ENCODE peak calls at places on chromosomes 6 and 20, in eight cellular contexts. One of them, this sample, is unnamed.

GRCh38 chr6:72975346-72975745 is 249.9 kb downstream of the KHDC1L start:
- DNase-seq in anterior cingulate cortex: no peak
- DNase-seq in C1 segment of cervical spinal cord: no peak
- DNase-seq in dorsolateral prefrontal cortex: no peak
- DNase-seq in CD8-positive, alpha-beta memory T cell: no peak
- DNase-seq in germinal center: no peak
- DNase-seq in heart right ventricle: no peak
- DNase-seq in fibroblast of pulmonary artery: no peak
- DNase-seq in this sample: no peak

GRCh38 chr6:53437557-53438202 is 88.9 kb upstream of the ELOVL5 start:
- DNase-seq in anterior cingulate cortex: peak; percentile 56
- DNase-seq in germinal center: peak; percentile 34
- DNase-seq in dorsolateral prefrontal cortex: no peak
- DNase-seq in heart right ventricle: no peak
- DNase-seq in fibroblast of pulmonary artery: peak; percentile 86
- DNase-seq in C1 segment of cervical spinal cord: peak; percentile 20
- DNase-seq in CD8-positive, alpha-beta memory T cell: peak; percentile 1
- DNase-seq in this sample: no peak

GRCh38 chr6:19536838-19537237 is 300.3 kb upstream of the ID4 start:
- DNase-seq in germinal center: no peak
- DNase-seq in heart right ventricle: no peak
- DNase-seq in anterior cingulate cortex: no peak
- DNase-seq in CD8-positive, alpha-beta memory T cell: no peak
- DNase-seq in dorsolateral prefrontal cortex: no peak
- DNase-seq in C1 segment of cervical spinal cord: no peak
- DNase-seq in fibroblast of pulmonary artery: no peak
- DNase-seq in this sample: no peak

GRCh38 chr6:24140572-24140971 is 14.6 kb downstream of the NRSN1 start:
- DNase-seq in dorsolateral prefrontal cortex: peak; percentile 45
- DNase-seq in CD8-positive, alpha-beta memory T cell: no peak
- DNase-seq in heart right ventricle: peak; percentile 39
- DNase-seq in anterior cingulate cortex: peak; percentile 27
- DNase-seq in germinal center: no peak
- DNase-seq in C1 segment of cervical spinal cord: no peak
- DNase-seq in fibroblast of pulmonary artery: no peak
- DNase-seq in this sample: no peak

GRCh38 chr6:1313755-1314503 is 2.0 kb downstream of the FOXQ1 start:
- DNase-seq in heart right ventricle: no peak
- DNase-seq in CD8-positive, alpha-beta memory T cell: no peak
- DNase-seq in anterior cingulate cortex: no peak
- DNase-seq in C1 segment of cervical spinal cord: no peak
- DNase-seq in fibroblast of pulmonary artery: no peak
- DNase-seq in dorsolateral prefrontal cortex: no peak
- DNase-seq in germinal center: peak; percentile 44
- DNase-seq in this sample: no peak

GRCh38 chr6:147192278-147192911 is 11.8 kb upstream of the STXBP5 start:
- DNase-seq in C1 segment of cervical spinal cord: no peak
- DNase-seq in CD8-positive, alpha-beta memory T cell: no peak
- DNase-seq in anterior cingulate cortex: no peak
- DNase-seq in germinal center: no peak
- DNase-seq in dorsolateral prefrontal cortex: no peak
- DNase-seq in fibroblast of pulmonary artery: no peak
- DNase-seq in heart right ventricle: no peak
- DNase-seq in this sample: no peak

GRCh38 chr6:13712485-13712990 is 903 bp upstream of the RANBP9 start:
- DNase-seq in C1 segment of cervical spinal cord: no peak
- DNase-seq in germinal center: peak; percentile 42
- DNase-seq in fibroblast of pulmonary artery: peak; percentile 51
- DNase-seq in CD8-positive, alpha-beta memory T cell: no peak
- DNase-seq in heart right ventricle: no peak
- DNase-seq in dorsolateral prefrontal cortex: no peak
- DNase-seq in anterior cingulate cortex: no peak
- DNase-seq in this sample: no peak

GRCh38 chr6:135604035-135604865 is 106.7 kb upstream of the AHI1 start:
- DNase-seq in heart right ventricle: no peak
- DNase-seq in fibroblast of pulmonary artery: no peak
- DNase-seq in CD8-positive, alpha-beta memory T cell: no peak
- DNase-seq in C1 segment of cervical spinal cord: no peak
- DNase-seq in germinal center: no peak
- DNase-seq in anterior cingulate cortex: no peak
- DNase-seq in dorsolateral prefrontal cortex: no peak
- DNase-seq in this sample: no peak

GRCh38 chr20:57507477-57507876 is 17.5 kb downstream of the CTCFL start:
- DNase-seq in germinal center: no peak
- DNase-seq in fibroblast of pulmonary artery: no peak
- DNase-seq in heart right ventricle: no peak
- DNase-seq in dorsolateral prefrontal cortex: no peak
- DNase-seq in CD8-positive, alpha-beta memory T cell: no peak
- DNase-seq in C1 segment of cervical spinal cord: no peak
- DNase-seq in anterior cingulate cortex: no peak
- DNase-seq in this sample: no peak

GRCh38 chr6:164048840-164049239 is 634.3 kb downstream of the QKI start:
- DNase-seq in dorsolateral prefrontal cortex: no peak
- DNase-seq in fibroblast of pulmonary artery: peak; percentile 54
- DNase-seq in anterior cingulate cortex: no peak
- DNase-seq in C1 segment of cervical spinal cord: no peak
- DNase-seq in heart right ventricle: no peak
- DNase-seq in germinal center: no peak
- DNase-seq in CD8-positive, alpha-beta memory T cell: no peak
- DNase-seq in this sample: no peak

GRCh38 chr6:41059569-41059968 is 6.6 kb downstream of the APOBEC2 start:
- DNase-seq in CD8-positive, alpha-beta memory T cell: no peak
- DNase-seq in fibroblast of pulmonary artery: no peak
- DNase-seq in C1 segment of cervical spinal cord: no peak
- DNase-seq in anterior cingulate cortex: no peak
- DNase-seq in germinal center: no peak
- DNase-seq in heart right ventricle: no peak
- DNase-seq in dorsolateral prefrontal cortex: no peak
- DNase-seq in this sample: no peak

GRCh38 chr6:32825966-32826365 is 9.2 kb upstream of the HLA-DOB start:
- DNase-seq in C1 segment of cervical spinal cord: no peak
- DNase-seq in heart right ventricle: no peak
- DNase-seq in dorsolateral prefrontal cortex: no peak
- DNase-seq in germinal center: no peak
- DNase-seq in anterior cingulate cortex: peak; percentile 3
- DNase-seq in CD8-positive, alpha-beta memory T cell: no peak
- DNase-seq in fibroblast of pulmonary artery: peak; percentile 86
- DNase-seq in this sample: no peak

GRCh38 chr6:129882510-129883023 is 21.5 kb upstream of the TMEM244 start:
- DNase-seq in dorsolateral prefrontal cortex: no peak
- DNase-seq in fibroblast of pulmonary artery: no peak
- DNase-seq in anterior cingulate cortex: no peak
- DNase-seq in heart right ventricle: no peak
- DNase-seq in germinal center: no peak
- DNase-seq in CD8-positive, alpha-beta memory T cell: no peak
- DNase-seq in C1 segment of cervical spinal cord: no peak
- DNase-seq in this sample: no peak

GRCh38 chr20:32356935-32357868 is 929 bp upstream of the ASXL1 start:
- DNase-seq in CD8-positive, alpha-beta memory T cell: no peak
- DNase-seq in germinal center: no peak
- DNase-seq in anterior cingulate cortex: no peak
- DNase-seq in heart right ventricle: no peak
- DNase-seq in C1 segment of cervical spinal cord: peak; percentile 59
- DNase-seq in dorsolateral prefrontal cortex: no peak
- DNase-seq in fibroblast of pulmonary artery: peak; percentile 51
- DNase-seq in this sample: no peak

GRCh38 chr6:107491791-107492674 is 2.1 kb downstream of the SOBP start:
- DNase-seq in anterior cingulate cortex: peak; percentile 57
- DNase-seq in dorsolateral prefrontal cortex: peak; percentile 56
- DNase-seq in germinal center: no peak
- DNase-seq in C1 segment of cervical spinal cord: no peak
- DNase-seq in fibroblast of pulmonary artery: peak; percentile 76
- DNase-seq in CD8-positive, alpha-beta memory T cell: no peak
- DNase-seq in heart right ventricle: peak; percentile 55
- DNase-seq in this sample: no peak

GRCh38 chr6:53005667-53006250 is 10.7 kb upstream of the GSTA4 start:
- DNase-seq in germinal center: no peak
- DNase-seq in dorsolateral prefrontal cortex: no peak
- DNase-seq in C1 segment of cervical spinal cord: no peak
- DNase-seq in fibroblast of pulmonary artery: no peak
- DNase-seq in anterior cingulate cortex: no peak
- DNase-seq in heart right ventricle: no peak
- DNase-seq in CD8-positive, alpha-beta memory T cell: no peak
- DNase-seq in this sample: no peak

GRCh38 chr6:49772296-49772695 is 14.8 kb downstream of the PGK2 start:
- DNase-seq in CD8-positive, alpha-beta memory T cell: no peak
- DNase-seq in anterior cingulate cortex: no peak
- DNase-seq in C1 segment of cervical spinal cord: no peak
- DNase-seq in dorsolateral prefrontal cortex: no peak
- DNase-seq in germinal center: no peak
- DNase-seq in heart right ventricle: no peak
- DNase-seq in fibroblast of pulmonary artery: no peak
- DNase-seq in this sample: no peak

GRCh38 chr6:144395014-144395413 is 109.9 kb downstream of the UTRN start:
- DNase-seq in C1 segment of cervical spinal cord: no peak
- DNase-seq in germinal center: no peak
- DNase-seq in heart right ventricle: no peak
- DNase-seq in anterior cingulate cortex: no peak
- DNase-seq in fibroblast of pulmonary artery: peak; percentile 18
- DNase-seq in dorsolateral prefrontal cortex: no peak
- DNase-seq in CD8-positive, alpha-beta memory T cell: no peak
- DNase-seq in this sample: no peak

GRCh38 chr6:145294942-145295341 is 440.4 kb downstream of the EPM2A start:
- DNase-seq in CD8-positive, alpha-beta memory T cell: no peak
- DNase-seq in dorsolateral prefrontal cortex: no peak
- DNase-seq in fibroblast of pulmonary artery: no peak
- DNase-seq in heart right ventricle: no peak
- DNase-seq in germinal center: no peak
- DNase-seq in C1 segment of cervical spinal cord: no peak
- DNase-seq in anterior cingulate cortex: no peak
- DNase-seq in this sample: no peak

GRCh38 chr6:150029749-150030148 is 4.4 kb upstream of the RAET1L start:
- DNase-seq in germinal center: peak; percentile 48
- DNase-seq in CD8-positive, alpha-beta memory T cell: no peak
- DNase-seq in anterior cingulate cortex: no peak
- DNase-seq in dorsolateral prefrontal cortex: no peak
- DNase-seq in heart right ventricle: no peak
- DNase-seq in fibroblast of pulmonary artery: no peak
- DNase-seq in C1 segment of cervical spinal cord: no peak
- DNase-seq in this sample: no peak

GRCh38 chr6:143074670-143075318 is 14.1 kb downstream of the AIG1 start:
- DNase-seq in germinal center: no peak
- DNase-seq in heart right ventricle: no peak
- DNase-seq in C1 segment of cervical spinal cord: no peak
- DNase-seq in CD8-positive, alpha-beta memory T cell: no peak
- DNase-seq in fibroblast of pulmonary artery: no peak
- DNase-seq in dorsolateral prefrontal cortex: no peak
- DNase-seq in anterior cingulate cortex: no peak
- DNase-seq in this sample: no peak

GRCh38 chr6:127345521-127345920 is 2.1 kb upstream of the ECHDC1 start:
- DNase-seq in fibroblast of pulmonary artery: no peak
- DNase-seq in dorsolateral prefrontal cortex: no peak
- DNase-seq in heart right ventricle: no peak
- DNase-seq in anterior cingulate cortex: no peak
- DNase-seq in germinal center: no peak
- DNase-seq in C1 segment of cervical spinal cord: no peak
- DNase-seq in CD8-positive, alpha-beta memory T cell: no peak
- DNase-seq in this sample: no peak

GRCh38 chr6:46473866-46474265 is 17.4 kb downstream of the RCAN2 start:
- DNase-seq in C1 segment of cervical spinal cord: no peak
- DNase-seq in dorsolateral prefrontal cortex: no peak
- DNase-seq in germinal center: no peak
- DNase-seq in anterior cingulate cortex: no peak
- DNase-seq in heart right ventricle: no peak
- DNase-seq in CD8-positive, alpha-beta memory T cell: no peak
- DNase-seq in fibroblast of pulmonary artery: no peak
- DNase-seq in this sample: no peak

GRCh38 chr6:157203312-157203744 is 120.0 kb downstream of the TMEM242 start:
- DNase-seq in heart right ventricle: no peak
- DNase-seq in germinal center: no peak
- DNase-seq in CD8-positive, alpha-beta memory T cell: no peak
- DNase-seq in dorsolateral prefrontal cortex: no peak
- DNase-seq in fibroblast of pulmonary artery: no peak
- DNase-seq in anterior cingulate cortex: no peak
- DNase-seq in C1 segment of cervical spinal cord: no peak
- DNase-seq in this sample: no peak

GRCh38 chr6:158322724-158323560 is 10.7 kb downstream of the TULP4 start:
- DNase-seq in C1 segment of cervical spinal cord: no peak
- DNase-seq in dorsolateral prefrontal cortex: no peak
- DNase-seq in CD8-positive, alpha-beta memory T cell: no peak
- DNase-seq in germinal center: no peak
- DNase-seq in heart right ventricle: no peak
- DNase-seq in fibroblast of pulmonary artery: peak; percentile 74
- DNase-seq in anterior cingulate cortex: no peak
- DNase-seq in this sample: no peak

GRCh38 chr20:11553603-11554002 is 364.1 kb upstream of the BTBD3 start:
- DNase-seq in anterior cingulate cortex: no peak
- DNase-seq in CD8-positive, alpha-beta memory T cell: no peak
- DNase-seq in dorsolateral prefrontal cortex: no peak
- DNase-seq in fibroblast of pulmonary artery: peak; percentile 33
- DNase-seq in C1 segment of cervical spinal cord: no peak
- DNase-seq in germinal center: no peak
- DNase-seq in heart right ventricle: no peak
- DNase-seq in this sample: no peak

GRCh38 chr6:129717287-129717686 is 7.3 kb upstream of the ARHGAP18 start:
- DNase-seq in CD8-positive, alpha-beta memory T cell: no peak
- DNase-seq in heart right ventricle: no peak
- DNase-seq in C1 segment of cervical spinal cord: no peak
- DNase-seq in fibroblast of pulmonary artery: peak; percentile 42
- DNase-seq in germinal center: no peak
- DNase-seq in dorsolateral prefrontal cortex: no peak
- DNase-seq in anterior cingulate cortex: no peak
- DNase-seq in this sample: no peak

GRCh38 chr6:15690451-15690961 is 27.7 kb upstream of the DTNBP1 start:
- DNase-seq in CD8-positive, alpha-beta memory T cell: no peak
- DNase-seq in germinal center: no peak
- DNase-seq in C1 segment of cervical spinal cord: no peak
- DNase-seq in dorsolateral prefrontal cortex: no peak
- DNase-seq in fibroblast of pulmonary artery: no peak
- DNase-seq in heart right ventricle: no peak
- DNase-seq in anterior cingulate cortex: no peak
- DNase-seq in this sample: no peak

GRCh38 chr6:10205892-10206291 is 209.0 kb downstream of the TFAP2A start:
- DNase-seq in heart right ventricle: no peak
- DNase-seq in fibroblast of pulmonary artery: no peak
- DNase-seq in germinal center: no peak
- DNase-seq in C1 segment of cervical spinal cord: no peak
- DNase-seq in anterior cingulate cortex: no peak
- DNase-seq in dorsolateral prefrontal cortex: no peak
- DNase-seq in CD8-positive, alpha-beta memory T cell: no peak
- DNase-seq in this sample: no peak

GRCh38 chr6:150934380-150934779 is 68.9 kb downstream of the MTHFD1L start:
- DNase-seq in anterior cingulate cortex: no peak
- DNase-seq in germinal center: no peak
- DNase-seq in C1 segment of cervical spinal cord: no peak
- DNase-seq in fibroblast of pulmonary artery: peak; percentile 73
- DNase-seq in CD8-positive, alpha-beta memory T cell: no peak
- DNase-seq in dorsolateral prefrontal cortex: no peak
- DNase-seq in heart right ventricle: no peak
- DNase-seq in this sample: no peak

GRCh38 chr6:142835787-142836186 is 109.2 kb downstream of the HIVEP2 start:
- DNase-seq in C1 segment of cervical spinal cord: no peak
- DNase-seq in heart right ventricle: no peak
- DNase-seq in CD8-positive, alpha-beta memory T cell: no peak
- DNase-seq in dorsolateral prefrontal cortex: no peak
- DNase-seq in germinal center: no peak
- DNase-seq in anterior cingulate cortex: no peak
- DNase-seq in fibroblast of pulmonary artery: no peak
- DNase-seq in this sample: no peak

GRCh38 chr6:105374010-105374420 is 28.9 kb downstream of the PREP start:
- DNase-seq in germinal center: no peak
- DNase-seq in dorsolateral prefrontal cortex: no peak
- DNase-seq in anterior cingulate cortex: no peak
- DNase-seq in CD8-positive, alpha-beta memory T cell: no peak
- DNase-seq in C1 segment of cervical spinal cord: no peak
- DNase-seq in heart right ventricle: no peak
- DNase-seq in fibroblast of pulmonary artery: peak; percentile 60
- DNase-seq in this sample: no peak

GRCh38 chr20:19659468-19659867 is 98.6 kb upstream of the RIN2 start:
- DNase-seq in heart right ventricle: no peak
- DNase-seq in anterior cingulate cortex: no peak
- DNase-seq in germinal center: no peak
- DNase-seq in dorsolateral prefrontal cortex: no peak
- DNase-seq in C1 segment of cervical spinal cord: no peak
- DNase-seq in CD8-positive, alpha-beta memory T cell: no peak
- DNase-seq in fibroblast of pulmonary artery: no peak
- DNase-seq in this sample: no peak

GRCh38 chr6:16436550-16436949 is 198.2 kb downstream of the GMPR start:
- DNase-seq in heart right ventricle: no peak
- DNase-seq in dorsolateral prefrontal cortex: no peak
- DNase-seq in anterior cingulate cortex: no peak
- DNase-seq in C1 segment of cervical spinal cord: no peak
- DNase-seq in fibroblast of pulmonary artery: no peak
- DNase-seq in CD8-positive, alpha-beta memory T cell: peak; percentile 19
- DNase-seq in germinal center: no peak
- DNase-seq in this sample: peak; percentile 22

This sample was measured in activated T-helper 9 cell treated with anti-CD3 and anti-CD28 coated beads, Interleukin-2, amount 50 U/mL, for 16 hours.